ENCODE peak calls at places on chromosomes 3 and 15, in four cellular contexts. N, F, J and C are unnamed samples.

GRCh38 chr3:79767953-79768282 is at the start of gene ROBO1:
- DNase-seq in N (no peak), F (no peak), J (no peak), C (no peak)

GRCh38 chr15:59303641-59304433 is 68.8 kb downstream of the MYO1E start:
- DNase-seq in F (no peak), J (peak), N (peak), C (peak)

GRCh38 chr3:128714887-128715496 is 11.0 kb upstream of the RAB7A start:
- DNase-seq in F (no peak), N (no peak), J (no peak), C (no peak)

GRCh38 chr15:101113114-101114005 is 138.5 kb downstream of the CHSY1 start:
- DNase-seq in N (no peak), F (no peak), J (no peak), C (no peak)

GRCh38 chr3:178785961-178786360 is 249.7 kb downstream of the KCNMB2 start:
- DNase-seq in F (no peak), N (no peak), J (no peak), C (no peak)

GRCh38 chr15:27854601-27855000 is 244.5 kb downstream of the OCA2 start:
- DNase-seq in J (no peak), N (no peak), F (no peak), C (no peak)

GRCh38 chr3:148816971-148817519 is 10.6 kb upstream of the CPB1 start:
- DNase-seq in J (no peak), N (no peak), F (no peak), C (no peak)

GRCh38 chr15:73851679-73852078 is 21.7 kb upstream of the TBC1D21 start:
- DNase-seq in F (peak), N (peak), J (no peak), C (no peak)

GRCh38 chr15:83853232-83853631 is 199.3 kb downstream of the ADAMTSL3 start:
- DNase-seq in N (no peak), J (no peak), F (no peak), C (no peak)

GRCh38 chr3:169848741-169849140 is 21.0 kb downstream of the LRRC31 start:
- DNase-seq in F (no peak), N (no peak), J (no peak), C (no peak)

GRCh38 chr15:67463488-67463887 is 57.4 kb upstream of the C15orf61 start:
- DNase-seq in N (peak), J (no peak), F (no peak), C (no peak)

GRCh38 chr3:149010504-149010951 is 19.2 kb downstream of the GYG1 start:
- DNase-seq in F (no peak), N (peak), J (no peak), C (no peak)

GRCh38 chr3:118137783-118138182 is 896.9 kb downstream of the IGSF11 start:
- DNase-seq in J (no peak), F (no peak), N (no peak), C (no peak)

GRCh38 chr3:67624078-67624477 is 30.3 kb downstream of the SUCLG2 start:
- DNase-seq in N (no peak), F (no peak), J (no peak), C (no peak)

GRCh38 chr3:123799544-123800351 is 84.4 kb downstream of the MYLK start:
- DNase-seq in N (peak), J (no peak), F (no peak), C (peak)

GRCh38 chr15:28456476-28457395 is 76.0 kb downstream of the GOLGA8G start:
- DNase-seq in J (no peak), N (no peak), F (no peak), C (no peak)

GRCh38 chr3:128317101-128317697 is 149.5 kb downstream of the DNAJB8 start:
- DNase-seq in F (no peak), N (no peak), J (no peak), C (no peak)

GRCh38 chr15:66472176-66472999 is 25.2 kb downstream of the SNAPC5 start:
- DNase-seq in J (peak), N (peak), F (no peak), C (no peak)

GRCh38 chr15:78080088-78080460 is 2.6 kb upstream of the TBC1D2B start:
- DNase-seq in N (no peak), F (no peak), J (no peak), C (no peak)

GRCh38 chr3:27626596-27627118 is 95.5 kb downstream of the EOMES start:
- DNase-seq in N (peak), F (no peak), J (no peak), C (no peak)

GRCh38 chr3:9124725-9125124 is 124.7 kb downstream of the SRGAP3 start:
- DNase-seq in J (no peak), N (no peak), F (no peak), C (no peak)

GRCh38 chr3:9122732-9123364 is 126.6 kb downstream of the SRGAP3 start:
- DNase-seq in F (no peak), J (no peak), N (no peak), C (no peak)

GRCh38 chr3:9125278-9125951 is 124.0 kb downstream of the SRGAP3 start:
- DNase-seq in J (no peak), F (no peak), N (no peak), C (no peak)

GRCh38 chr3:9121366-9121765 is 128.1 kb downstream of the SRGAP3 start:
- DNase-seq in F (no peak), N (no peak), J (no peak), C (no peak)

GRCh38 chr3:9123849-9124248 is 125.6 kb downstream of the SRGAP3 start:
- DNase-seq in N (no peak), F (no peak), J (no peak), C (no peak)
- TF ChIP-seq JUNB in N (no peak), F (no peak), J (no peak), C (no peak)

DNA sequence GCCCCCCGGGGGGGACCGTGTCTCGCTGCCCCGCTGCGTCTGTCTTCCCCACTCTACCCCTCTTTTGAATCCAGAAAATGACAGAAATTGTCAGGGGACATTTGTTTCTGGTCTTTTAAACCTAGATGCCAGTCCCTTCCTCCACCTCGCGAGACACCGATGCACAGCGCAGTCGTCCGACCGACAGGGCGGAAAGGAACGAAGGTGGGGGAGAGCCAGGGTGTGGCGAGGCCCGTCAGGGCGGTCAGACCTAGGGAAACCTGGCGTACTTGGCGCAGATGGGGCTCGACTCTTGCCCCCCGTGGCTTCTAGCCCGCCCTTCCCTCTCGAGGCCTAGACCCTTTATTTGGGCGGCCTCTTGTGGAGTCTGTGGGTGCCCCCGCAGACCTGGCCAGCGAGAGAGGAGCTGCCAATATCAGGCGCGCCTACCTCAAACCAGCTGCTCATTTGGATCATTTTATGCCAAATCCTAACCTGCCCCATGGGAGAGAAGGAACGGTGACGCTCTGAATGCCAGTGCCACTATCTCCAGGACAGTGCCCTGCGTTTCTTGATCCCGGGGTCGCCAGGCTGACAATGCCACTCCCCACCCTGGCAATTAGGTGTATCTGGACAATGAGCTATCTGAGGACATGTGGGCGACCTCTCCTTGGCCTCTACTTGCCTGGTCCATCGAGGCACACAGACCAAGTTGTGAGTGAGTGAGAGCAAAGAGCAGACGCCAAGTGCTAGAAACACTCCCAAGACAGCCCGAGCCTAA is 500 bp upstream of the RAB6B start:
- DNase-seq in N (no peak), F (no peak), J (no peak), C (no peak)
- TF ChIP-seq RAD21 in N (no peak), F (no peak), J (no peak), C (no peak)

GRCh38 chr3:156539802-156540201 is 15.1 kb downstream of the SSR3 start:
- DNase-seq in J (no peak), F (no peak), N (no peak), C (no peak)

GRCh38 chr3:156536524-156537316 is 18.2 kb downstream of the SSR3 start:
- DNase-seq in F (no peak), J (no peak), N (no peak), C (no peak)

GRCh38 chr3:156547637-156548036 is 7.3 kb downstream of the SSR3 start:
- DNase-seq in F (no peak), J (no peak), N (no peak), C (no peak)

GRCh38 chr3:156543043-156543555 is 11.8 kb downstream of the SSR3 start:
- DNase-seq in J (no peak), F (no peak), N (no peak), C (no peak)

GRCh38 chr3:156542101-156543042 is 12.5 kb downstream of the SSR3 start:
- DNase-seq in F (no peak), N (no peak), J (no peak), C (no peak)
- TF ChIP-seq JUNB in F (no peak), N (no peak), J (no peak), C (no peak)

GRCh38 chr3:15810702-15811101 is 12.9 kb upstream of the ANKRD28 start:
- DNase-seq in N (no peak), F (no peak), J (no peak), C (no peak)

GRCh38 chr3:15805756-15806266 is 8.0 kb upstream of the ANKRD28 start:
- DNase-seq in F (no peak), N (no peak), J (peak), C (no peak)

GRCh38 chr3:15808679-15809078 is 10.9 kb upstream of the ANKRD28 start:
- DNase-seq in J (no peak), F (no peak), N (no peak), C (no peak)

GRCh38 chr3:15812183-15812582 is 14.4 kb upstream of the ANKRD28 start:
- DNase-seq in J (no peak), N (no peak), F (no peak), C (no peak)

GRCh38 chr3:15809313-15809712 is 11.5 kb upstream of the ANKRD28 start:
- DNase-seq in N (no peak), F (no peak), J (no peak), C (no peak)
- TF ChIP-seq RAD21 in N (no peak), F (no peak), J (no peak), C (no peak)